ENCODE peak calls at places on chromosomes 5 and 9, in ten cellular contexts. O is transverse colon, D is H1, L is stomach, R is prostate gland, Y is GM23338, M is endothelial cell of umbilical vein, I is spleen, Q is upper lobe of left lung, C is suprapubic skin. G is an unnamed sample.

GRCh38 chr5:74673011-74673790 is 11.8 kb upstream of the HEXB start:
- DNase-seq in L (no peak), I (no peak), Q (no peak), D (no peak), Y (peak), O (no peak), R (no peak), M (peak), C (no peak), G (no peak)

GRCh38 chr9:2180171-2180570 is 165.0 kb downstream of the SMARCA2 start:
- DNase-seq in Y (peak), Q (no peak), I (no peak), M (no peak), D (no peak), L (no peak), C (no peak), R (no peak), O (no peak), G (no peak)

GRCh38 chr5:116137544-116138378 is 52.9 kb downstream of the COMMD10 start:
- DNase-seq in R (no peak), O (no peak), L (no peak), M (peak), I (no peak), Y (peak), C (no peak), D (no peak), Q (no peak), G (peak)

GRCh38 chr5:61123145-61123544 is 39.1 kb downstream of the SMIM15 start:
- DNase-seq in R (no peak), D (no peak), Q (no peak), L (no peak), C (no peak), O (peak), Y (no peak), I (no peak), M (no peak), G (no peak)

GRCh38 chr5:106759581-106759980 is 911.2 kb downstream of the EFNA5 start:
- DNase-seq in C (no peak), M (peak), O (no peak), L (peak), D (no peak), Y (no peak), I (no peak), R (no peak), Q (peak), G (no peak)

GRCh38 chr5:159704160-159704559 is 212.1 kb upstream of the ADRA1B start:
- DNase-seq in D (no peak), O (no peak), M (no peak), R (no peak), I (no peak), L (no peak), C (no peak), Q (no peak), Y (no peak), G (no peak)

GRCh38 chr9:14326264-14326826 is 12.4 kb upstream of the NFIB start:
- DNase-seq in I (no peak), Y (no peak), C (no peak), M (peak), Q (no peak), D (no peak), O (no peak), R (peak), L (no peak), G (no peak)

GRCh38 chr9:74861773-74862172 is 25.9 kb downstream of the TRPM6 start:
- DNase-seq in M (peak), O (no peak), I (no peak), R (no peak), Q (no peak), Y (no peak), D (no peak), L (no peak), C (no peak), G (no peak)

GRCh38 chr5:154624341-154624740 is 130.8 kb upstream of the LARP1 start:
- DNase-seq in O (no peak), D (no peak), R (no peak), L (no peak), Y (no peak), Q (no peak), C (no peak), M (no peak), I (no peak), G (no peak)

GRCh38 chr5:132466453-132467291 is 23.9 kb downstream of the IRF1 start:
- DNase-seq in I (peak), Q (peak), Y (no peak), D (no peak), L (peak), C (peak), O (peak), M (peak), R (no peak), G (peak)

GRCh38 chr9:112179816-112180215 is 4.7 kb upstream of the SUSD1 start:
- DNase-seq in L (no peak), Y (no peak), R (no peak), I (no peak), M (no peak), C (no peak), D (no peak), O (no peak), Q (no peak), G (no peak)

GRCh38 chr5:72920690-72921089 is 35.2 kb upstream of the FCHO2 start:
- DNase-seq in I (no peak), D (no peak), Q (no peak), O (no peak), L (no peak), C (no peak), R (no peak), M (peak), Y (peak), G (no peak)

GRCh38 chr9:33290994-33291397 is 680 bp downstream of the NFX1 start:
- DNase-seq in I (no peak), Y (no peak), R (no peak), M (peak), Q (no peak), C (no peak), L (no peak), O (no peak), D (no peak), G (no peak)

DNA sequence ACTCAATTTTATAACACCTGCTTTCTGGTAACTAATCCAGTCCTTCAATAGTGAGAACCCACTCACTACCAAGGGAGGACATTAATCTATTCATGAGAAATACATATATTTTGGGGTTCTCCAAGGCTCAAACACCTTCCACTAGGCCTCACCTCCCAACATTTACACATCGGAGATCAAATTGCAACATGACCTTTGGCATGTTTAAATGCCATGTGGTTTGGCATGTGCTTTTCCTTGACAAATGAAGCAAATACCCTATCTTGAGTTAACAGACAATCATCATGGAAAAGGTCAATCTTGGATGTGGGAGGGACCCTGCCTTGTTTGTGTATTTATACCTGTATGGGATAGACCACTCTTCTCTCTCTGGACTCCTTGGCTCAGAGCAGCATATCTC is 21.9 kb upstream of the SPINK14 start:
- DNase-seq in M (no peak), C (no peak), D (no peak), O (no peak), Y (no peak), I (no peak), L (no peak), R (no peak), Q (no peak), G (no peak)
- H3K27ac ChIP-seq in M (no peak), C (no peak), D (no peak), O (peak), Y (no peak), I (no peak), L (peak), R (peak), Q (peak), G (no peak)

GRCh38 chr9:126988857-126989256 is 74.3 kb downstream of the RALGPS1 start:
- DNase-seq in R (no peak), L (no peak), Q (no peak), I (no peak), M (no peak), O (no peak), D (no peak), C (no peak), Y (no peak), G (no peak)

GRCh38 chr9:126984969-126985368 is 70.4 kb downstream of the RALGPS1 start:
- DNase-seq in L (peak), Y (no peak), I (no peak), O (peak), Q (no peak), C (no peak), M (no peak), R (no peak), D (no peak), G (no peak)

GRCh38 chr9:126986506-126986951 is 71.9 kb downstream of the RALGPS1 start:
- DNase-seq in L (no peak), Y (no peak), M (no peak), C (no peak), R (no peak), D (no peak), I (no peak), O (peak), Q (no peak), G (no peak)

GRCh38 chr9:126983767-126984166 is 69.2 kb downstream of the RALGPS1 start:
- DNase-seq in R (no peak), L (no peak), O (no peak), Y (no peak), I (no peak), D (no peak), M (no peak), Q (no peak), C (no peak), G (no peak)

DNA sequence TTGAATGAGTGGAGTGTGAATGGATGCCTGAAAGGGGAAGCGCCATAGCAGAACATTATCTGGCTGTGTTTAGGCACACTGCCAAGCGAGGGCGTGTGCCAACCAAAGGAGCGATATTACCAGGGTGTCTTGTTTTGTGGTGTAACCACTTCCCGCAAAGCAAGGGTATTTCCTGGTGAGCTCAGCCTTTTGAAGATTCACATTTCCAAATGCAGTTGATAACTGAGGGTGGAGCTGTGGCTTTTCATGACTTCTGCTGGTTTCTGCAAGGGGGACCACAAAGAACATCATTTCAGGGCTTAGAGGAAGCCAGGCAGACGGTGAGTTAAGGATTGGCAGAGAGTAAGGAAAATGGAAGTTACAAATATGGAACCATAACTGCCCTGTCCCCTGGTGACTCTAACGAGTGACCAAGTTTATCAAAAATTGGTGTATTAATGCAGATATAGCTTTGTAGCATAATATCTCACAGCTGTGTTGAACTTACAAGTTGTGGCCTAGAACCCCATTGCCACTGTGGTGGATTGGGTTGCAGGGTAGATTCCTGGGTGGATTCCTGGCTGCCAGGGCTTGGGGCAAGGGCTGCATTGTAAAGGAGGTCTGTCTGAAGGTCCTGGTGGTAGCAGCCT is 71.4 kb downstream of the RALGPS1 start:
- DNase-seq in L (peak), Y (no peak), D (no peak), R (peak), I (peak), M (peak), C (no peak), O (peak), Q (peak), G (peak)
- TF ChIP-seq POLR2AphosphoS5 in L (peak), Y (no peak), D (no peak), R (peak), I (no peak), M (peak), C (no peak), O (no peak), Q (peak), G (peak)

GRCh38 chr9:91678807-91679206 is 255.2 kb upstream of the NFIL3 start:
- DNase-seq in R (no peak), I (no peak), D (no peak), C (no peak), L (no peak), Y (peak), O (no peak), M (no peak), Q (no peak), G (peak)

GRCh38 chr9:91680998-91681397 is 257.4 kb upstream of the NFIL3 start:
- DNase-seq in I (no peak), M (no peak), R (no peak), D (no peak), C (no peak), Y (no peak), Q (no peak), L (no peak), O (no peak), G (no peak)

GRCh38 chr9:91680129-91680528 is 256.5 kb upstream of the NFIL3 start:
- DNase-seq in M (no peak), I (no peak), L (no peak), O (no peak), Q (no peak), R (no peak), C (no peak), Y (no peak), D (no peak), G (no peak)

GRCh38 chr9:91682806-91683205 is 259.2 kb upstream of the NFIL3 start:
- DNase-seq in R (no peak), L (no peak), O (no peak), M (no peak), I (no peak), Y (no peak), C (no peak), D (no peak), Q (no peak), G (no peak)

GRCh38 chr9:91681461-91682305 is 258.1 kb upstream of the NFIL3 start:
- DNase-seq in C (no peak), L (peak), O (peak), Q (peak), Y (peak), I (peak), R (peak), M (peak), D (peak), G (peak)
- H3K4me3 ChIP-seq in C (peak), L (no peak), O (no peak), Q (peak), Y (peak), I (no peak), R (no peak), M (no peak), D (peak), G (peak)

DNA sequence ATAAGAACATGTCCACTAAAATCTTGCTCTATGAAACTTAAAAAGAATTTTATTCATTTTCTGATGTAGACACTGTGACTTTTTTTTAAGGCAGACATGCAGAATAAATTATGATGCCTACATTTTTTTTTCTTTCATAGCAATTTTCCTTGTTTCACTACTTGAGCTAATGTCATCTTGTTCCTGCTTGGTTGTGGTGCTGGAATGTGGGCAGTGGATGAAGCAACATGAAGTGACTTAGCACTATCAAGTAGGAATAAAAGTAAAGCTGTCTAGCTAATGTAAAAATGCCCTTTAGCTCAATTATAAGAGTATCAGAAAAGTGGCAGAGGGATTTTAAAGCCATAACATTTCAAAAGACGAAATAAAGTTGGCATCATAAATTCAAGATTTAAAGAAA is 191.0 kb downstream of the ADAMTS6 start:
- DNase-seq in D (no peak), Y (no peak), R (no peak), Q (no peak), C (no peak), I (no peak), L (no peak), O (no peak), M (no peak), G (no peak)
- H3K27ac ChIP-seq in D (no peak), Y (no peak), R (no peak), Q (no peak), C (no peak), I (no peak), L (no peak), O (no peak), M (no peak), G (no peak)

GRCh38 chr5:143153332-143154119 is 250.0 kb downstream of the NR3C1 start:
- DNase-seq in C (peak), O (peak), R (peak), Y (no peak), M (peak), Q (no peak), I (no peak), D (no peak), L (peak), G (no peak)
- TF ChIP-seq POLR2AphosphoS5 in C (no peak), O (no peak), R (peak), Y (no peak), M (no peak), Q (no peak), I (no peak), D (no peak), L (peak), G (no peak)

GRCh38 chr5:35050541-35051126 is 2.9 kb upstream of the AGXT2 start:
- DNase-seq in L (no peak), Y (no peak), Q (no peak), D (no peak), O (no peak), R (no peak), C (no peak), M (no peak), I (no peak), G (no peak)

GRCh38 chr5:35048910-35049309 is 1.2 kb upstream of the AGXT2 start:
- DNase-seq in C (no peak), Y (no peak), I (no peak), O (no peak), D (no peak), R (no peak), L (no peak), Q (no peak), M (no peak), G (no peak)

GRCh38 chr5:35041251-35041650 is 6.5 kb downstream of the AGXT2 start:
- DNase-seq in M (no peak), I (no peak), O (no peak), D (no peak), R (no peak), Q (no peak), L (no peak), Y (no peak), C (no peak), G (no peak)

GRCh38 chr5:35047785-35048404 is at the start of gene AGXT2:
- DNase-seq in O (no peak), D (no peak), Q (no peak), L (no peak), I (no peak), Y (no peak), M (no peak), R (no peak), C (no peak), G (no peak)

GRCh38 chr5:35046754-35047153 is 995 bp downstream of the AGXT2 start:
- DNase-seq in C (no peak), D (no peak), Y (no peak), M (no peak), R (no peak), Q (no peak), I (no peak), L (no peak), O (no peak), G (no peak)
- H3K4me3 ChIP-seq in C (no peak), D (no peak), Y (no peak), M (no peak), R (no peak), Q (no peak), I (no peak), L (no peak), O (no peak), G (no peak)

GRCh38 chr9:131714821-131715220 is 25.1 kb downstream of the RAPGEF1 start:
- DNase-seq in I (no peak), L (no peak), R (no peak), Q (no peak), M (peak), O (no peak), C (no peak), Y (no peak), D (no peak), G (no peak)
- H3K27ac ChIP-seq in I (no peak), L (peak), R (peak), Q (peak), M (peak), O (peak), C (peak), Y (no peak), D (no peak), G (no peak)

GRCh38 chr9:105063665-105064247 is 135.8 kb upstream of the ABCA1 start:
- DNase-seq in R (no peak), C (no peak), I (no peak), Y (no peak), O (peak), M (no peak), Q (no peak), D (no peak), L (no peak), G (no peak)
- TF ChIP-seq POLR2AphosphoS5 in R (no peak), C (no peak), I (no peak), Y (no peak), O (no peak), M (no peak), Q (no peak), D (no peak), L (no peak), G (no peak)

GRCh38 chr5:119019431-119020348 is 31.3 kb upstream of the DTWD2 start:
- DNase-seq in R (no peak), O (no peak), D (no peak), I (no peak), M (no peak), C (no peak), Y (no peak), Q (peak), L (no peak), G (no peak)
- H3K4me3 ChIP-seq in R (no peak), O (no peak), D (no peak), I (no peak), M (no peak), C (no peak), Y (no peak), Q (no peak), L (no peak), G (no peak)

G was measured in HL-60.